ENCODE peak calls at places on chromosomes 16 and 17, in seven cellular contexts. M is IMR-90, G is GM12878, O is A549, B is SK-N-SH, R is H1, W is HCT116. K is an unnamed sample.

GRCh38 chr17:33233855-33234228 is 59.3 kb downstream of the ASIC2 start:
- DNase-seq in M (no peak), G (no peak), O (no peak), B (peak), R (no peak), W (no peak), K (no peak)

GRCh38 chr17:56085576-56086267 is 67.6 kb upstream of the ANKFN1 start:
- DNase-seq in M (no peak), G (no peak), O (no peak), B (no peak), R (no peak), W (no peak), K (no peak)

GRCh38 chr17:14513835-14514234 is 213.0 kb downstream of the HS3ST3B1 start:
- DNase-seq in M (no peak), G (no peak), O (no peak), B (no peak), R (no peak), W (no peak), K (no peak)

GRCh38 chr16:86670835-86671234 is 92.5 kb downstream of the FOXL1 start:
- DNase-seq in M (no peak), G (no peak), O (no peak), B (no peak), R (no peak), W (no peak), K (no peak)

GRCh38 chr17:8503368-8503767 is 67.7 kb downstream of the NDEL1 start:
- DNase-seq in M (no peak), G (no peak), O (no peak), B (no peak), R (no peak), W (no peak), K (no peak)

GRCh38 chr16:68760671-68761275 is 23.7 kb downstream of the CDH1 start:
- DNase-seq in M (peak), G (peak), O (peak), B (no peak), R (no peak), W (no peak), K (peak)

GRCh38 chr17:35046740-35047283 is 16.7 kb downstream of the RFFL start:
- DNase-seq in M (peak), G (peak), O (no peak), B (peak), R (no peak), W (no peak), K (peak)

GRCh38 chr17:10579270-10579669 is 29.8 kb upstream of the MYH2 start:
- DNase-seq in M (no peak), G (peak), O (no peak), B (no peak), R (no peak), W (no peak), K (no peak)

GRCh38 chr17:32569171-32570080 is 82.6 kb downstream of the CDK5R1 start:
- DNase-seq in M (no peak), G (peak), O (no peak), B (no peak), R (no peak), W (no peak), K (no peak)

GRCh38 chr17:14302421-14303099 is 1.7 kb downstream of the HS3ST3B1 start:
- DNase-seq in M (peak), G (no peak), O (peak), B (peak), R (no peak), W (peak), K (peak)

GRCh38 chr17:43316522-43317142 is 82.2 kb upstream of the ARL4D start:
- DNase-seq in M (no peak), G (no peak), O (no peak), B (no peak), R (no peak), W (no peak), K (no peak)

GRCh38 chr16:70253291-70254094 is 1.8 kb upstream of the EXOSC6 start:
- DNase-seq in M (peak), G (no peak), O (peak), B (peak), R (no peak), W (peak), K (peak)

GRCh38 chr16:3879887-3880564 is 487 bp downstream of the CREBBP start:
- DNase-seq in M (peak), G (no peak), O (peak), B (peak), R (no peak), W (no peak), K (no peak)

GRCh38 chr17:28988475-28988874 is 17.4 kb downstream of the SEZ6 start:
- DNase-seq in M (no peak), G (no peak), O (no peak), B (no peak), R (no peak), W (no peak), K (no peak)

GRCh38 chr17:81513669-81514484 is 1.3 kb upstream of the ACTG1 start:
- DNase-seq in M (peak), G (no peak), O (peak), B (no peak), R (no peak), W (no peak), K (peak)

GRCh38 chr16:46629331-46629843 is 8.2 kb upstream of the SHCBP1 start:
- DNase-seq in M (peak), G (no peak), O (peak), B (peak), R (no peak), W (peak), K (peak)

GRCh38 chr17:917391-917811 is 62.2 kb downstream of the NXN start:
- DNase-seq in M (no peak), G (no peak), O (no peak), B (no peak), R (no peak), W (no peak), K (no peak)

GRCh38 chr16:5512037-5512436 is 414.4 kb upstream of the EEF2KMT start:
- DNase-seq in M (no peak), G (no peak), O (no peak), B (no peak), R (no peak), W (no peak), K (no peak)

GRCh38 chr17:71331754-71332153 is 789.1 kb upstream of the SOX9 start:
- DNase-seq in M (no peak), G (no peak), O (no peak), B (no peak), R (no peak), W (no peak), K (no peak)

GRCh38 chr17:76075364-76076099 is 951 bp downstream of the GALR2 start:
- DNase-seq in M (no peak), G (no peak), O (peak), B (peak), R (no peak), W (no peak), K (no peak)

GRCh38 chr17:35793257-35793656 is 2.2 kb downstream of the MMP28 start:
- DNase-seq in M (no peak), G (no peak), O (no peak), B (no peak), R (no peak), W (no peak), K (no peak)

GRCh38 chr16:85370881-85371651 is 242.1 kb upstream of the GSE1 start:
- DNase-seq in M (no peak), G (no peak), O (no peak), B (peak), R (no peak), W (no peak), K (no peak)

GRCh38 chr16:86595983-86596605 is 17.7 kb downstream of the FOXL1 start:
- DNase-seq in M (peak), G (no peak), O (no peak), B (no peak), R (no peak), W (no peak), K (no peak)

GRCh38 chr17:28391401-28391800 is 14.6 kb downstream of the SLC46A1 start:
- DNase-seq in M (no peak), G (no peak), O (no peak), B (no peak), R (no peak), W (no peak), K (no peak)

GRCh38 chr16:57726433-57726947 is 9.1 kb upstream of the KATNB1 start:
- DNase-seq in M (no peak), G (no peak), O (no peak), B (no peak), R (no peak), W (no peak), K (no peak)

GRCh38 chr16:76955629-76956028 is 235.4 kb upstream of the MON1B start:
- DNase-seq in M (peak), G (no peak), O (peak), B (no peak), R (no peak), W (no peak), K (no peak)

GRCh38 chr17:60170835-60171752 is 21.3 kb downstream of the CA4 start:
- DNase-seq in M (peak), G (no peak), O (no peak), B (peak), R (no peak), W (no peak), K (no peak)

GRCh38 chr16:19119564-19119963 is 5.8 kb downstream of the ITPRIPL2 start:
- DNase-seq in M (peak), G (no peak), O (no peak), B (no peak), R (no peak), W (no peak), K (no peak)

GRCh38 chr16:46688101-46688656 is 799 bp downstream of the VPS35 start:
- DNase-seq in M (peak), G (no peak), O (no peak), B (no peak), R (no peak), W (no peak), K (no peak)

GRCh38 chr16:68980695-68981315 is 124.6 kb upstream of the HAS3 start:
- DNase-seq in M (no peak), G (no peak), O (no peak), B (no peak), R (no peak), W (no peak), K (no peak)

GRCh38 chr16:85149776-85150175 is 37.5 kb upstream of the CIBAR2 start:
- DNase-seq in M (no peak), G (no peak), O (no peak), B (no peak), R (no peak), W (no peak), K (no peak)

GRCh38 chr17:17088104-17088485 is 45.8 kb downstream of the MPRIP start:
- DNase-seq in M (no peak), G (no peak), O (no peak), B (no peak), R (no peak), W (no peak), K (no peak)
- TF ChIP-seq RAD21 in M (no peak), G (no peak), O (no peak), B (no peak), R (no peak), W (no peak), K (no peak)

DNA sequence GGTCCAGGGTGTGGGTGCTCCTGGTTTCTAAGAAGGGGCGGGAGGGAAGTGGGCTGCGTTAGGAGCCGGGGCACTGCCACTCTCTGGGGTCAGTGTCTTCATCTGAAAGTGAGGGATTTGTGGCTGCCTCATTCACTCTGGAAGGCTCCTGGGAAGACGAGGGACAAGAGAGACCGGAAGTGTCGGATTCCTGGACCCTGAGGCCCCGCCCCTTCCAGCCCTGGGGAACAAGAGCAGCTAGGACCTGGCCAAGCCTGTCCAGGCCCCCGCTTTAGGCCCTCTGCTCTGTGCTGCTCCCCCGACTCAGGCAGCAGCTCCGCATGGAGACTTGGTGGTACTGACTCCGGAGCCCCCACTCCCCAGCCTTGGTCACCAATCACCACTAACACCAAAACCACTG is 6.5 kb downstream of the LGALS3BP start:
- DNase-seq in M (no peak), G (no peak), O (no peak), B (peak), R (no peak), W (no peak), K (no peak)
- TF ChIP-seq CTCF in M (no peak), G (no peak), O (no peak), B (no peak), R (no peak), W (no peak), K (no peak)

GRCh38 chr16:20879175-20880053 is 20.7 kb downstream of the DCUN1D3 start:
- DNase-seq in M (peak), G (peak), O (peak), B (no peak), R (no peak), W (no peak), K (peak)
- TF ChIP-seq RAD21 in M (no peak), G (no peak), O (no peak), B (no peak), R (no peak), W (no peak), K (no peak)

GRCh38 chr17:40422990-40423611 is 5.4 kb upstream of the TOP2A start:
- DNase-seq in M (no peak), G (no peak), O (peak), B (no peak), R (no peak), W (peak), K (no peak)
- TF ChIP-seq CTCF in M (no peak), G (no peak), O (peak), B (no peak), R (peak), W (peak), K (peak)

K was measured in HepG2.